ENCODE peak calls at places on chromosomes 7 and 10, in nine cellular contexts. X is SW 1271; R is stimulated activated CD4-positive, alpha-beta T cell treated with anti-CD3 and anti-CD28 coated beads, Interleukin-15, amount 100 ng/mL, for 1 hour; K is GM03348; B is activated CD4-positive, CD25-positive, alpha-beta regulatory T cell; P is NCI-H345; U is fibroblast of the aortic adventitia; J is left cardiac atrium; N is colonic mucosa. H is an unnamed sample.

GRCh38 chr7:134515569-134516468 is 11.5 kb upstream of the AKR1B10 start:
- DNase-seq in X (peak), R (no peak), K (peak), B (no peak), P (no peak), U (peak), J (no peak), N (no peak), H (peak)

GRCh38 chr7:109246330-109247077 is 676.8 kb downstream of the DNAJB9 start:
- DNase-seq in X (no peak), R (no peak), K (no peak), B (no peak), P (no peak), U (peak), J (no peak), N (no peak), H (peak)

GRCh38 chr7:156889089-156889488 is 3.9 kb downstream of the LMBR1 start:
- DNase-seq in X (no peak), R (no peak), K (no peak), B (no peak), P (peak), U (no peak), J (no peak), N (no peak), H (no peak)

GRCh38 chr7:24885305-24885704 is 94.7 kb downstream of the OSBPL3 start:
- DNase-seq in X (no peak), R (no peak), K (no peak), B (no peak), P (peak), U (no peak), J (no peak), N (no peak), H (no peak)

GRCh38 chr7:130441408-130441854 is 615 bp upstream of the CEP41 start:
- DNase-seq in X (peak), R (no peak), K (no peak), B (no peak), P (peak), U (no peak), J (no peak), N (no peak), H (peak)

GRCh38 chr10:1203216-1203615 is 147.0 kb downstream of the WDR37 start:
- DNase-seq in X (no peak), R (no peak), K (no peak), B (no peak), P (no peak), U (no peak), J (no peak), N (no peak), H (no peak)

GRCh38 chr10:11403116-11403515 is 208.3 kb downstream of the USP6NL start:
- DNase-seq in X (no peak), R (no peak), K (no peak), B (peak), P (no peak), U (no peak), J (no peak), N (peak), H (no peak)

GRCh38 chr10:58384536-58384998 is 643 bp upstream of the TFAM start:
- DNase-seq in X (no peak), R (no peak), K (peak), B (no peak), P (no peak), U (no peak), J (no peak), N (no peak), H (no peak)

GRCh38 chr10:110052911-110053310 is 45.1 kb downstream of the ADD3 start:
- DNase-seq in X (no peak), R (no peak), K (no peak), B (no peak), P (no peak), U (no peak), J (no peak), N (no peak), H (no peak)

GRCh38 chr10:31799181-31799580 is 129.4 kb downstream of the ARHGAP12 start:
- DNase-seq in X (no peak), R (no peak), K (no peak), B (no peak), P (no peak), U (no peak), J (no peak), N (no peak), H (no peak)